ENCODE peak calls at places on chromosomes 11 and 22, in eight cellular contexts. U, M, B, E, P, L, J and Z are unnamed samples.

GRCh38 chr11:38680166-38680565 is 2082.1 kb upstream of the RAG2 start:
- DNase-seq in B (no peak), E (no peak), L (no peak), U (no peak), P (no peak), M (no peak), J (no peak), Z (no peak)

GRCh38 chr11:47466701-47467250 is 17.8 kb upstream of the RAPSN start:
- DNase-seq in P (peak; percentile 78), B (peak; percentile 58), J (peak; percentile 71), U (no peak), M (no peak), E (peak; percentile 36), L (peak; percentile 83), Z (no peak)

GRCh38 chr11:16945671-16946469 is 68.3 kb downstream of the PLEKHA7 start:
- DNase-seq in L (peak; percentile 77), E (no peak), P (peak; percentile 73), M (peak; percentile 4), J (no peak), U (peak; percentile 72), B (no peak), Z (peak; percentile 58)

GRCh38 chr22:49613871-49614270 is 213.8 kb downstream of the BRD1 start:
- DNase-seq in U (no peak), M (no peak), P (peak; percentile 37), B (no peak), L (no peak), J (peak; percentile 70), E (no peak), Z (no peak)

GRCh38 chr11:61626580-61627380 is 45.9 kb upstream of the SYT7 start:
- DNase-seq in B (peak; percentile 63), J (no peak), L (peak; percentile 96), E (no peak), M (no peak), U (peak; percentile 87), P (no peak), Z (peak; percentile 81)

GRCh38 chr11:94133752-94134151 is 5.1 kb downstream of the PANX1 start:
- DNase-seq in E (no peak), B (no peak), L (no peak), M (no peak), U (no peak), P (no peak), J (no peak), Z (no peak)

GRCh38 chr11:133239530-133239929 is 292.8 kb downstream of the OPCML start:
- DNase-seq in B (no peak), J (no peak), M (no peak), U (no peak), L (no peak), E (no peak), P (no peak), Z (no peak)

GRCh38 chr11:48900131-48900800 is 83.4 kb downstream of the TRIM51G start:
- DNase-seq in U (no peak), P (peak; percentile 51), J (peak; percentile 67), E (no peak), B (no peak), L (no peak), M (no peak), Z (peak; percentile 35)

GRCh38 chr11:76700177-76701100 is 29.9 kb upstream of the LRRC32 start:
- DNase-seq in U (no peak), J (no peak), E (peak; percentile 82), B (peak; percentile 97), M (no peak), P (no peak), L (no peak), Z (no peak)

GRCh38 chr22:21755855-21756284 is 20.3 kb upstream of the YPEL1 start:
- DNase-seq in B (peak; percentile 97), U (no peak), M (no peak), P (no peak), L (no peak), J (peak; percentile 70), E (no peak), Z (no peak)

GRCh38 chr11:111001091-111001430 is 244.5 kb upstream of the POU2AF2 start:
- DNase-seq in J (no peak), B (no peak), U (no peak), E (no peak), L (no peak), M (no peak), P (no peak), Z (no peak)

GRCh38 chr11:47917643-47918369 is 62.6 kb upstream of the PTPRJ start:
- DNase-seq in B (no peak), L (peak; percentile 93), M (no peak), E (peak; percentile 84), U (peak; percentile 42), J (peak; percentile 87), P (no peak), Z (peak; percentile 92)

GRCh38 chr11:113505541-113506375 is 30.6 kb upstream of the DRD2 start:
- DNase-seq in B (no peak), E (no peak), M (no peak), L (no peak), J (no peak), P (no peak), U (peak; percentile 88), Z (no peak)

GRCh38 chr11:75270896-75271415 is 30.4 kb downstream of the TPBGL start:
- DNase-seq in J (no peak), E (no peak), U (no peak), L (no peak), P (peak; percentile 7), B (peak; percentile 83), M (no peak), Z (no peak)

GRCh38 chr11:3642071-3642951 is 519 bp upstream of the ART5 start:
- DNase-seq in B (peak; percentile 94), M (peak; percentile 37), L (peak; percentile 82), P (peak; percentile 85), E (peak; percentile 83), J (peak; percentile 90), U (peak; percentile 61), Z (peak; percentile 88)

GRCh38 chr11:45209000-45209399 is 62.6 kb downstream of the PRDM11 start:
- DNase-seq in M (no peak), J (no peak), P (no peak), L (no peak), E (peak; percentile 24), U (no peak), B (no peak), Z (no peak)

GRCh38 chr22:28903080-28903479 is 19.7 kb downstream of the ZNRF3 start:
- DNase-seq in B (no peak), M (no peak), P (peak; percentile 54), J (peak; percentile 73), E (no peak), U (no peak), L (peak; percentile 20), Z (no peak)

GRCh38 chr11:124622531-124623451 is at the start of gene TBRG1:
- DNase-seq in B (peak; percentile 90), M (peak; percentile 73), J (peak; percentile 94), E (peak; percentile 87), U (peak; percentile 86), L (peak; percentile 84), P (peak; percentile 91), Z (peak; percentile 92)

GRCh38 chr11:112610494-112610893 is 349.8 kb upstream of the PLET1 start:
- DNase-seq in P (no peak), U (no peak), E (no peak), L (no peak), M (no peak), J (no peak), B (peak; percentile 34), Z (no peak)

GRCh38 chr22:47597041-47597440 is 834.6 kb downstream of the TBC1D22A start:
- DNase-seq in J (no peak), U (no peak), B (no peak), L (no peak), M (no peak), P (no peak), E (no peak), Z (no peak)

GRCh38 chr11:64805481-64805880 is 2.5 kb upstream of the MAP4K2 start:
- DNase-seq in J (no peak), B (no peak), L (no peak), U (no peak), E (no peak), M (no peak), P (peak; percentile 44), Z (no peak)

GRCh38 chr11:64810271-64810890 is at the start of gene MEN1:
- DNase-seq in M (peak; percentile 53), P (peak; percentile 97), E (peak; percentile 96), B (peak; percentile 100), U (peak; percentile 96), J (peak; percentile 98), L (peak; percentile 97), Z (peak; percentile 98)

GRCh38 chr11:64810891-64811272 is 531 bp upstream of the MEN1 start:
- DNase-seq in B (no peak), P (no peak), M (peak; percentile 31), J (no peak), U (no peak), E (no peak), L (no peak), Z (no peak)

GRCh38 chr11:64813826-64814225 is 3.5 kb upstream of the MEN1 start:
- DNase-seq in U (no peak), J (no peak), E (no peak), M (no peak), P (no peak), L (peak; percentile 42), B (peak; percentile 62), Z (no peak)

GRCh38 chr11:64809781-64810241 is 540 bp downstream of the MEN1 start:
- DNase-seq in L (peak; percentile 76), E (no peak), U (no peak), J (no peak), B (peak; percentile 90), P (no peak), M (no peak), Z (no peak)
- H3K27ac ChIP-seq in L (peak overlapping the region; percentile 86), E (peak overlapping the region; percentile 78), U (peak overlapping the region; percentile 76), J (no peak overlapping the region), B (no peak overlapping the region), P (peak overlapping the region; percentile 38), M (peak overlapping the region; percentile 60), Z (peak overlapping the region; percentile 68)

GRCh38 chr11:22084564-22084963 is 108.3 kb upstream of the ANO5 start:
- DNase-seq in E (no peak), B (no peak), J (no peak), L (no peak), U (no peak), M (no peak), P (no peak), Z (no peak)

GRCh38 chr11:22089609-22090008 is 103.3 kb upstream of the ANO5 start:
- DNase-seq in M (no peak), B (no peak), E (no peak), J (no peak), P (no peak), U (no peak), L (no peak), Z (no peak)
- H3K9me3 ChIP-seq in M (peaks cover 3% of the 10 kb centered on the region), B (peaks cover 4% of the 10 kb centered on the region), E (no peaks in the 10 kb centered on the region), J (no peaks in the 10 kb centered on the region), P (no peaks in the 10 kb centered on the region), U (no peaks in the 10 kb centered on the region), L (no peaks in the 10 kb centered on the region), Z (no peaks in the 10 kb centered on the region)

DNA sequence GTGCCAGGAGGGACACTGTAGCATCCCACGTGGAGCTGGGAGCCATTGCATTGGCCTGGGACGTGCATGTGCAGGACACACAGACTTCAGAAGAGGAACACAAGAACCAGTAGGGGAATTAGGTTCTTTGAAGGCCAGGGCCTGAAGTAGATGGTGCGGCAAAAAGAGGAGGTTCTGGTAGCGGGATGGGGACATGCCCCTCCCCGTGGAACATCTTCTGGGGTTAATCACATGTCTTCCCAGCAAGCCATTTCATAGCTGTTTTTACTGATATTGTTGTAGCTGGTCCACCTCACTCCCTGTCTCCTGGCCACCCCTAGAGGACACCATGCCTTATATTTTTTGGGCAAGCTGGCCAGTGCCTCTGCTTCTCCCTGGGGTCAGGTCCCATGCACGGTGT is 74.3 kb downstream of the SCN3B start:
- DNase-seq in J (no peak), L (no peak), P (no peak), U (no peak), B (peak; percentile 64), M (no peak), E (no peak), Z (no peak)
- H3K27me3 ChIP-seq in J (no peaks in the 10 kb centered on the region), L (no peaks in the 10 kb centered on the region), P (no peaks in the 10 kb centered on the region), U (no peaks in the 10 kb centered on the region), B (no peaks in the 10 kb centered on the region), M (no peaks in the 10 kb centered on the region), E (no peaks in the 10 kb centered on the region), Z (peaks cover 15% of the 10 kb centered on the region)

GRCh38 chr22:40453676-40454075 is 83.3 kb downstream of the SGSM3 start:
- DNase-seq in J (no peak), M (no peak), U (no peak), E (no peak), B (no peak), L (no peak), P (no peak), Z (no peak)
- H3K27ac ChIP-seq in J (no peak overlapping the region), M (no peak overlapping the region), U (no peak overlapping the region), E (peak overlapping the region; percentile 6), B (no peak overlapping the region), L (no peak overlapping the region), P (no peak overlapping the region), Z (peak overlapping the region; percentile 7)